ENCODE peak calls at places on chromosome 4, in four cellular contexts. L is heart left ventricle; U is stimulated activated CD8-positive, alpha-beta memory T cell treated with anti-CD3 and anti-CD28 coated beads, Interleukin-15, amount 100 ng/mL, for 1 hour; G is CD4-positive, alpha-beta T cell. H is an unnamed sample.

GRCh38 chr4:123096038-123096437 is 173.6 kb upstream of the NUDT6 start:
- DNase-seq in U (no peak), G (no peak), L (no peak), H (no peak)

GRCh38 chr4:134320048-134320447 is 118.5 kb upstream of the PABPC4L start:
- DNase-seq in L (no peak), U (no peak), G (no peak), H (no peak)

GRCh38 chr4:168755643-168756482 is 254.2 kb downstream of the CBR4 start:
- DNase-seq in G (no peak), L (no peak), U (no peak), H (no peak)

GRCh38 chr4:48275694-48276093 is 6.1 kb upstream of the TEC start:
- DNase-seq in U (no peak), G (no peak), L (no peak), H (no peak)

GRCh38 chr4:128757712-128758111 is 51.8 kb upstream of the JADE1 start:
- DNase-seq in G (no peak), U (no peak), L (peak; percentile 68), H (peak; percentile 32)

GRCh38 chr4:25970241-25970675 is 56.2 kb downstream of the SMIM20 start:
- DNase-seq in G (no peak), L (peak; percentile 75), U (no peak), H (no peak)

GRCh38 chr4:151318310-151319006 is 6.9 kb downstream of the SH3D19 start:
- DNase-seq in G (no peak), L (no peak), U (no peak), H (no peak)

GRCh38 chr4:57777871-57778270 is 667.7 kb upstream of the IGFBP7 start:
- DNase-seq in L (no peak), G (no peak), U (no peak), H (no peak)

GRCh38 chr4:110208419-110208818 is 10.0 kb upstream of the ELOVL6 start:
- DNase-seq in U (no peak), G (no peak), L (no peak), H (no peak)

GRCh38 chr4:77861500-77861899 is 1.1 kb upstream of the MRPL1 start:
- DNase-seq in U (no peak), G (no peak), L (no peak), H (no peak)

GRCh38 chr4:40915318-40916217 is 165.8 kb downstream of the NSUN7 start:
- DNase-seq in U (no peak), L (no peak), G (no peak), H (no peak)

GRCh38 chr4:27210874-27211428 is 350.3 kb downstream of the STIM2 start:
- DNase-seq in L (no peak), G (no peak), U (no peak), H (no peak)

GRCh38 chr4:113256946-113257345 is 207.5 kb downstream of the ANK2 start:
- DNase-seq in U (no peak), G (no peak), L (no peak), H (no peak)

GRCh38 chr4:79257953-79258613 is 67.8 kb downstream of the NAA11 start:
- DNase-seq in G (no peak), U (no peak), L (peak; percentile 54), H (no peak)

GRCh38 chr4:6889736-6890324 is 19.8 kb upstream of the TBC1D14 start:
- DNase-seq in G (no peak), L (no peak), U (no peak), H (no peak)

GRCh38 chr4:183729430-183730328 is 70.6 kb downstream of the TRAPPC11 start:
- DNase-seq in L (no peak), U (no peak), G (no peak), H (no peak)

GRCh38 chr4:6437682-6438264 is 34.6 kb downstream of the PPP2R2C start:
- DNase-seq in G (no peak), L (no peak), U (no peak), H (no peak)

GRCh38 chr4:173527103-173527876 is 2.7 kb downstream of the HAND2 start:
- DNase-seq in U (no peak), G (no peak), L (no peak), H (no peak)

GRCh38 chr4:112938461-112939058 is 110.9 kb upstream of the ANK2 start:
- DNase-seq in U (no peak), G (no peak), L (no peak), H (no peak)

GRCh38 chr4:73520821-73521220 is 39.3 kb downstream of the AFM start:
- DNase-seq in L (no peak), G (no peak), U (no peak), H (no peak)

H was measured in left cardiac atrium.